ENCODE peak calls at places on chromosomes 13 and 19, in seven cellular contexts. X is epithelial cell of esophagus; M is stimulated activated CD8-positive, alpha-beta memory T cell treated with anti-CD3 and anti-CD28 coated beads, Interleukin-15, amount 100 ng/mL, for 4 hours; B is LHCN-M2; K is M059J; V is AG04450; E is Peyer's patch. T is an unnamed sample.

GRCh38 chr13:52371736-52372247 is 34.2 kb downstream of the THSD1 start:
- DNase-seq in X (peak), M (no peak), B (peak), K (peak), V (no peak), E (no peak), T (peak)

GRCh38 chr19:29216021-29216420 is 3.1 kb upstream of the UQCRFS1 start:
- DNase-seq in X (no peak), M (no peak), B (peak), K (no peak), V (no peak), E (no peak), T (no peak)

GRCh38 chr13:48586591-48587103 is 53.8 kb upstream of the RCBTB2 start:
- DNase-seq in X (no peak), M (no peak), B (no peak), K (no peak), V (no peak), E (no peak), T (no peak)

GRCh38 chr19:54422136-54422535 is 6.9 kb downstream of the TTYH1 start:
- DNase-seq in X (no peak), M (no peak), B (no peak), K (no peak), V (no peak), E (no peak), T (no peak)

GRCh38 chr13:54660277-54660676 is 1631.7 kb downstream of the OLFM4 start:
- DNase-seq in X (no peak), M (no peak), B (no peak), K (no peak), V (no peak), E (no peak), T (no peak)

GRCh38 chr13:100156786-100157185 is 67.9 kb downstream of the PCCA start:
- DNase-seq in X (peak), M (no peak), B (peak), K (peak), V (no peak), E (no peak), T (no peak)

GRCh38 chr19:12647490-12648071 is 19.0 kb downstream of the MAN2B1 start:
- DNase-seq in X (peak), M (no peak), B (no peak), K (no peak), V (no peak), E (peak), T (peak)

GRCh38 chr13:38093425-38093824 is 223.9 kb upstream of the TRPC4 start:
- DNase-seq in X (no peak), M (no peak), B (no peak), K (no peak), V (no peak), E (no peak), T (no peak)

GRCh38 chr19:34274827-34275625 is 20.7 kb downstream of the GARRE1 start:
- DNase-seq in X (no peak), M (no peak), B (peak), K (peak), V (peak), E (no peak), T (peak)

GRCh38 chr19:23996549-23996948 is 81.9 kb downstream of the ZNF726 start:
- DNase-seq in X (no peak), M (no peak), B (peak), K (no peak), V (no peak), E (no peak), T (peak)

GRCh38 chr19:35262101-35262761 is 6.5 kb upstream of the USF2 start:
- DNase-seq in X (no peak), M (no peak), B (no peak), K (peak), V (no peak), E (peak), T (no peak)

GRCh38 chr13:88248393-88248792 is 577.2 kb downstream of the SLITRK5 start:
- DNase-seq in X (no peak), M (no peak), B (no peak), K (no peak), V (no peak), E (no peak), T (no peak)

GRCh38 chr13:46663644-46664043 is 110.7 kb downstream of the LRCH1 start:
- DNase-seq in X (peak), M (no peak), B (no peak), K (peak), V (no peak), E (no peak), T (no peak)

GRCh38 chr19:10766681-10767201 is 48.9 kb downstream of the DNM2 start:
- DNase-seq in X (no peak), M (no peak), B (peak), K (no peak), V (no peak), E (no peak), T (peak)

GRCh38 chr13:101556676-101557121 is 104.2 kb downstream of the ITGBL1 start:
- DNase-seq in X (no peak), M (no peak), B (peak), K (peak), V (no peak), E (no peak), T (peak)

GRCh38 chr13:43786766-43787517 is at the start of gene ENOX1:
- DNase-seq in X (peak), M (no peak), B (peak), K (peak), V (peak), E (no peak), T (peak)

GRCh38 chr13:42280537-42280936 is 8.6 kb downstream of the AKAP11 start:
- DNase-seq in X (no peak), M (no peak), B (no peak), K (no peak), V (no peak), E (no peak), T (peak)

GRCh38 chr13:24038846-24039330 is 121.6 kb upstream of the SPATA13 start:
- DNase-seq in X (peak), M (no peak), B (peak), K (peak), V (no peak), E (no peak), T (no peak)

GRCh38 chr19:16380943-16381755 is 56.5 kb downstream of the KLF2 start:
- DNase-seq in X (no peak), M (no peak), B (no peak), K (no peak), V (no peak), E (no peak), T (no peak)